ENCODE peak calls at places on chromosomes 16 and 17, in nine cellular contexts. X, W, N, Q, O, D, Y, E and J are unnamed samples. For H3K27me3, the result is how much of the 10 kb centered on the place peaks cover.

GRCh38 chr16:17404903-17405691 is 65.7 kb downstream of the XYLT1 start:
- DNase-seq in X (peak), E (no peak), Q (peak), W (peak), Y (no peak), N (peak), D (no peak), O (no peak), J (no peak)

GRCh38 chr16:75263963-75264445 is 12.6 kb upstream of the BCAR1 start:
- DNase-seq in O (peak), D (no peak), Q (no peak), E (no peak), W (peak), Y (no peak), N (no peak), X (peak), J (no peak)

GRCh38 chr16:89544113-89544512 is 16.4 kb upstream of the RPL13 start:
- DNase-seq in Y (no peak), X (no peak), O (no peak), E (no peak), D (no peak), W (no peak), N (no peak), Q (no peak), J (no peak)

GRCh38 chr17:29589524-29590260 is at the start of gene GIT1:
- DNase-seq in D (peak), E (peak), X (peak), N (peak), Y (no peak), W (no peak), Q (peak), O (peak), J (no peak)

GRCh38 chr17:41417576-41418015 is 6.8 kb downstream of the KRT37 start:
- DNase-seq in D (peak), E (peak), O (peak), Y (no peak), X (no peak), N (no peak), W (no peak), Q (no peak), J (no peak)

GRCh38 chr16:84606081-84606875 is 11.6 kb downstream of the COTL1 start:
- DNase-seq in N (no peak), O (no peak), Q (no peak), X (no peak), D (no peak), E (no peak), Y (no peak), W (no peak), J (no peak)

GRCh38 chr16:80189481-80190163 is 351.2 kb upstream of the DYNLRB2 start:
- DNase-seq in Y (no peak), N (no peak), W (no peak), E (no peak), D (no peak), X (no peak), O (no peak), Q (no peak), J (no peak)

GRCh38 chr16:75459691-75460090 is 4.8 kb downstream of the TMEM170A start:
- DNase-seq in Q (no peak), E (no peak), D (no peak), Y (no peak), W (no peak), N (no peak), X (no peak), O (no peak), J (no peak)

GRCh38 chr17:2138318-2138717 is 83.4 kb downstream of the HIC1 start:
- DNase-seq in E (no peak), D (no peak), Q (no peak), O (peak), Y (no peak), X (no peak), N (no peak), W (no peak), J (no peak)

GRCh38 chr17:40779181-40779909 is 3.0 kb downstream of the KRT27 start:
- DNase-seq in E (no peak), N (no peak), O (no peak), W (no peak), X (no peak), Q (peak), Y (no peak), D (no peak), J (no peak)

GRCh38 chr17:79777166-79777843 is 643 bp upstream of the CBX2 start:
- DNase-seq in X (peak), D (peak), W (no peak), N (peak), O (peak), E (peak), Q (peak), Y (no peak), J (no peak)

GRCh38 chr16:50151744-50152143 is 1.4 kb upstream of the TENT4B start:
- DNase-seq in Q (no peak), N (no peak), X (peak), Y (no peak), D (no peak), O (no peak), W (no peak), E (no peak), J (no peak)

GRCh38 chr16:2090819-2091721 is 43.3 kb downstream of the TSC2 start:
- DNase-seq in Q (peak), D (peak), O (peak), N (peak), W (no peak), E (peak), Y (no peak), X (peak), J (no peak)

GRCh38 chr16:83781-84615 is 6.0 kb downstream of the MPG start:
- DNase-seq in Q (no peak), D (no peak), N (peak), Y (no peak), E (no peak), W (no peak), O (no peak), X (no peak), J (no peak)

GRCh38 chr16:11325404-11326083 is 19.7 kb upstream of the RMI2 start:
- DNase-seq in E (no peak), D (no peak), O (no peak), Y (no peak), Q (no peak), W (no peak), X (no peak), N (no peak), J (no peak)

GRCh38 chr17:38733315-38734234 is 3.4 kb downstream of the CISD3 start:
- DNase-seq in E (no peak), Y (no peak), O (no peak), X (no peak), N (no peak), D (no peak), Q (peak), W (no peak), J (no peak)

GRCh38 chr17:46125831-46126230 is 67.4 kb downstream of the KANSL1 start:
- DNase-seq in N (peak), W (no peak), X (no peak), Q (no peak), Y (no peak), D (no peak), O (no peak), E (no peak), J (no peak)

GRCh38 chr17:4881761-4882555 is 17.4 kb upstream of the C17orf107 start:
- DNase-seq in Y (no peak), E (peak), X (peak), W (no peak), D (peak), Q (peak), N (peak), O (peak), J (no peak)

GRCh38 chr16:80369559-80369958 is 171.2 kb upstream of the DYNLRB2 start:
- DNase-seq in W (no peak), X (no peak), N (peak), D (peak), Y (peak), Q (peak), O (peak), E (peak), J (peak)

GRCh38 chr17:79495665-79496064 is 115.2 kb downstream of the RBFOX3 start:
- DNase-seq in D (no peak), O (no peak), W (no peak), X (no peak), E (no peak), Y (no peak), N (no peak), Q (no peak), J (no peak)

GRCh38 chr17:39244016-39244599 is 18.4 kb upstream of the STAC2 start:
- DNase-seq in Q (no peak), D (no peak), X (no peak), Y (no peak), E (no peak), N (no peak), O (no peak), W (no peak), J (no peak)

GRCh38 chr16:86495756-86496261 is 14.5 kb upstream of the FOXF1 start:
- DNase-seq in N (no peak), X (no peak), O (no peak), E (peak), Y (no peak), Q (no peak), W (no peak), D (peak), J (no peak)
- H3K27me3 ChIP-seq in N (half or more), X (half or more), O (half or more), E (half or more), Y (under half), Q (under half), W (under half), D (half or more), J (half or more)

DNA sequence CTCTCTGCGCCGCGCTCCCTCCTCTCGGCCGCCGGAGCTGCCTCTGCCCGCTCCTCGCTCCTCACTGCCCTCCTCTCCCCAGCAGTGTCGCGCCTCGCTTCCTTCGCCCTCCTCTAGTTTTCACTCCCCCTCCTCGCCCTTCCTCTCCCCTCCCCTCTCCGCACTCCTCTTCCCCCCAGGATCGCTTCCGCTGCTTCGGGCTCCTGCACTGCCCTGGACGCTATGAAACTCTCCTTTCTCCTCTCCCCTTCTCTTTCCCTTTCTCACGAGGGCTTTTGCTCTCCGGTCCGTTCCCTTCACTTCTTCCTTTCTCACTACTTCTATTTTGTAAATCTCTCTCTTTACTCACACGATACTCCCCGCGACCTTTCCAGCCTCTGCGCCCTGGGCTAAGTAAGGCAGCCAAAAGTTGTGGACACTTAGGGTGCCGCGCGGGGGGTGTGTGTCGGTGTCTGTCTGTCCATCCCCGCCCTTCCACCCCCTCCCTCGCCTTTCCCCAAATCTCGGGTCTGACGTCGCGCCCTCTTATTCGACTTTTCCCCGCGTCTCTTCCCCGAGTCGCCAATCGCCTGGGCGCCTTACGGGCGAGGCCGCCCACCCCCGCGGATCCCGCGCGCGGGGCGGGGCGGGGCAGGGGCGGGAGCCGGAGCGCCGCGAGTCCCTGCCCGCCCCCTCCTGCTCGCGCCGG is at the start of gene IRX3:
- DNase-seq in O (peak), Y (no peak), D (peak), E (peak), W (no peak), Q (peak), X (peak), N (peak), J (peak)
- H3K27me3 ChIP-seq in O (half or more), Y (half or more), D (half or more), E (half or more), W (under half), Q (under half), X (half or more), N (under half), J (half or more)

GRCh38 chr16:73027655-73028220 is 20.2 kb downstream of the ZFHX3 start:
- DNase-seq in D (no peak), N (no peak), O (peak), X (no peak), W (no peak), Q (peak), E (no peak), Y (no peak), J (no peak)

GRCh38 chr16:73028721-73029361 is 19.1 kb downstream of the ZFHX3 start:
- DNase-seq in O (no peak), D (no peak), W (no peak), Q (no peak), X (no peak), E (no peak), N (no peak), Y (no peak), J (no peak)

GRCh38 chr16:73028263-73028662 is 19.7 kb downstream of the ZFHX3 start:
- DNase-seq in E (no peak), X (no peak), Y (no peak), N (no peak), O (peak), Q (peak), W (no peak), D (no peak), J (no peak)

GRCh38 chr16:73025506-73026131 is 22.3 kb downstream of the ZFHX3 start:
- DNase-seq in O (no peak), Y (no peak), N (peak), W (no peak), E (no peak), D (no peak), X (no peak), Q (no peak), J (no peak)

DNA sequence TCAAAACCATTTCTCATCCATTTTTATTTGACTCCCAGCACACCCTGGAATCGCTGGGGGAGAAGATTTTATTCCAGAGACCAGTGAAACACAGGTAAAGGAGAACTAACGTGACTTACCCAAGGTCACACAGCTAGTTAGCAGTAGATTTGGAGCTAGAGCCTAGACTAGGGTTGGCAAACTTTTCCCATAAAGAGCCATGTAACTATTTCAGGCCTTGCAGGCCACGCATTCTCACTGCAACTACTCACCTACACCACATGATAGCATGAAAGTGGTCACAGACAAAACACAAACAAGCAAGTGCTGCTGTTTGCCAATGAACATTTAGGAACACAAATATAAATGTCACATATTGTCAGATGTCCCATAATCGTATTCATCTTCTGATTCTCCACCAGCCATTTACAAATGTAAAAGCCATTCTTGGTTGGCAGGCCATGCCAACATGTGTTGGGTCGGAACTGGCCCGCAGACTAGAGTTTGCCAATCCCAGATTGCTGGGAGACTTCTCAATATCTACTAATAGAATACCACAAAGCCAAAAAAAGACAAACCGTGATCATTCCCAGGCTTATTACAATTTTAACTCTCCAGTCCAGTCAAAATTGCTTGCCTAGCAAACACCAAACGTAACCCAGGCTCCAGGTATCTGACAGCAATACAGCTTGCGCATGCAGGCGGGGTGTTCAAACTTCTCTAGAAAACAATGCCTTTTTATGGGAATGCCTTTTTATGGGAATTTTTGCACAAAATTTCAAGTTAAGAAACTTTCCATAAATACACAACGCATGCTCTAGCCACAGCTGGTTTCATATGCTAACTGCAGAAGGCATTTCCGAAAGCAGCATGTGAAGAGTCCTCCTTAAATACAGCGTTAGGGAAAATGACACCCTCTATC is 20.9 kb downstream of the ZFHX3 start:
- DNase-seq in W (no peak), E (no peak), N (no peak), Q (peak), O (peak), D (no peak), X (no peak), Y (no peak), J (no peak)
- H3K27me3 ChIP-seq in W (under half), E (half or more), N (under half), Q (under half), O (under half), D (half or more), X (under half), Y (under half), J (under half)

DNA sequence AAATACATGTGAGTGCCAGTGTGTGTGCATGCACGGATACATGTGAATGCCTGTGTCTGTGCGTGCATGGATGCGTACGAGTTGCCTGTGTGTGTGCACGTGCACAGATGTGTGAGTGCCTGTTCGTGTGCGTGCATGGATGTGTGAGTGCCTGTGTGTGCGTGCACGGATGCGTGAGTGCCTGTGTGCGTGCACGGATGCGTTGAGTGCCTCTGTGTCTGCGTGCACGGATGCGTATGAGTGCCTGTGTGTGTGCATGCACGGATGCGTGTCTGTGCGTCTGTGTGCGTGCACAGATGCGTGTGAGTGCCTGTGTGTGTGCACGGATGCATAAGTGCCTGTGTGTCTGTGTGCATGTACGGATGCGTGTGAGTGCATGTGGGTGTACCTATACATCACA is 39.5 kb downstream of the BAIAP2 start:
- DNase-seq in Q (no peak), N (no peak), X (no peak), O (no peak), E (no peak), Y (no peak), D (no peak), W (no peak), J (no peak)
- H3K27me3 ChIP-seq in Q (under half), N (under half), X (under half), O (under half), E (under half), Y (under half), D (under half), W (under half), J (under half)

GRCh38 chr17:75590849-75591721 is 3.5 kb downstream of the MYO15B start:
- DNase-seq in Y (no peak), O (no peak), X (no peak), N (no peak), W (no peak), E (no peak), D (no peak), Q (no peak), J (no peak)
- H3K27me3 ChIP-seq in Y (under half), O (under half), X (under half), N (under half), W (under half), E (under half), D (under half), Q (under half), J (under half)

GRCh38 chr17:7282752-7283321 is 1.3 kb downstream of the SLC2A4 start:
- DNase-seq in W (no peak), X (no peak), D (no peak), N (no peak), E (no peak), Q (no peak), Y (no peak), O (no peak), J (no peak)

GRCh38 chr17:7285679-7286078 is 4.2 kb downstream of the SLC2A4 start:
- DNase-seq in W (no peak), Q (no peak), Y (no peak), N (no peak), E (no peak), D (no peak), O (no peak), X (no peak), J (no peak)

GRCh38 chr17:7284911-7285310 is 3.4 kb downstream of the SLC2A4 start:
- DNase-seq in E (no peak), Y (no peak), D (no peak), W (no peak), X (no peak), O (no peak), N (no peak), Q (no peak), J (no peak)

GRCh38 chr17:7281953-7282751 is 634 bp downstream of the SLC2A4 start:
- DNase-seq in D (peak), O (peak), E (no peak), N (no peak), X (peak), Q (peak), W (no peak), Y (no peak), J (no peak)

DNA sequence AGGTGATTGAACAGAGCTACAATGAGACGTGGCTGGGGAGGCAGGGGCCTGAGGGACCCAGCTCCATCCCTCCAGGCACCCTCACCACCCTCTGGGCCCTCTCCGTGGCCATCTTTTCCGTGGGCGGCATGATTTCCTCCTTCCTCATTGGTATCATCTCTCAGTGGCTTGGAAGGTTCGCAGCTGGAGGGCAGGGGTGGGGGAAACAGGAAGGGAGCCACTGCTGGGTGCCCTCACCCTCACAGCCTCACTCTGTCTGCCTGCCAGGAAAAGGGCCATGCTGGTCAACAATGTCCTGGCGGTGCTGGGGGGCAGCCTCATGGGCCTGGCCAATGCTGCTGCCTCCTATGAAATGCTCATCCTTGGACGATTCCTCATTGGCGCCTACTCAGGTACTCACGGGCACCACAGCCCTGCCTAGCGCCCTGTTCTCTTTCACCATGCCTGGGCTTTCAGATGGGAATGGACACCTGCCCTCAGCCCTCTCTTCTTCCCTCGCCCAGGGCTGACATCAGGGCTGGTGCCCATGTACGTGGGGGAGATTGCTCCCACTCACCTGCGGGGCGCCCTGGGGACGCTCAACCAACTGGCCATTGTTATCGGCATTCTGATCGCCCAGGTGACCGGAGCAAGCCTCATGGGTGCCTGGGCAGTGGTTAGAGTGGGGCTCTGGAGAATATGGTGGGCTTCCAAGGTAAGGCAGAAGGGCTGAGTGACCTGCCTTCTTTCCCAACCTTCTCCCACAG is 2.1 kb downstream of the SLC2A4 start:
- DNase-seq in O (no peak), D (no peak), W (no peak), X (no peak), Q (no peak), Y (no peak), N (no peak), E (no peak), J (no peak)
- H3K27me3 ChIP-seq in O (under half), D (under half), W (under half), X (half or more), Q (under half), Y (half or more), N (under half), E (under half), J (half or more)

DNA sequence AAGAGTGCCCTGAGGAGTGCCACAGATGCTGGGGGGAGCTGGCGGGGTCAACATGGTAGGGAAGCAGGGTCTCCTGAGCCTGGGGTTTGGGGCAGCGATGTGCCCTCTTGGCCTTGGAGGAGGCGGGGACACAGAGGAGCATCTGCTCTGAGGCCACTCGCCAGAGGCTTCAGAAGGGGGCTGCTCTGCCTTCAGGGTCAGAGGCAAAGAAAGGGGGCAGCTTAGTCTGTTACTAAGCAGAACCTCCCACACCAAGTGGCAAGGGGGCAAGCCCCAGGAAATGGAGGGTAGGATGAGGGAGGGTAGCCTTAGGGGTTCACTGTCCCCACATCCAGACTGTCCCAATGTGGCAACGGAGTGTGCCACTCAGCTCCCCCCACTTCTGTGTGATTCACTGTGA is 18.3 kb downstream of the CCDC182 start:
- DNase-seq in D (no peak), O (no peak), E (no peak), N (no peak), Q (no peak), Y (no peak), X (no peak), W (no peak), J (no peak)
- H3K27me3 ChIP-seq in D (under half), O (under half), E (under half), N (under half), Q (under half), Y (under half), X (under half), W (under half), J (under half)